ENCODE peak calls at places on chromosomes 2 and 18, in six cellular contexts. F is K562, A is Calu3, Y is right lobe of liver, T is fibroblast of lung, E is fibroblast of mammary gland. B is an unnamed sample.

GRCh38 chr2:97761192-97761591 is 47.8 kb downstream of the ZAP70 start:
- DNase-seq in T (no peak), E (no peak), Y (no peak), F (no peak), A (no peak), B (no peak)

GRCh38 chr2:179243046-179243445 is 21.6 kb downstream of the SESTD1 start:
- DNase-seq in E (no peak), T (no peak), Y (no peak), A (no peak), F (no peak), B (no peak)

GRCh38 chr18:62384610-62385097 is 59.5 kb downstream of the TNFRSF11A start:
- DNase-seq in E (no peak), A (no peak), F (no peak), Y (no peak), T (no peak), B (no peak)

GRCh38 chr2:73283545-73284295 is 558 bp downstream of the FBXO41 start:
- DNase-seq in T (no peak), A (no peak), F (peak), E (no peak), Y (no peak), B (no peak)

GRCh38 chr2:241267249-241268067 is 48.0 kb downstream of the HDLBP start:
- DNase-seq in F (no peak), Y (no peak), A (no peak), E (no peak), T (no peak), B (no peak)

GRCh38 chr2:95278637-95279225 is 4.5 kb downstream of the PROM2 start:
- DNase-seq in T (no peak), E (no peak), F (no peak), Y (peak), A (no peak), B (no peak)

GRCh38 chr2:88451647-88452150 is 794 bp downstream of the FOXI3 start:
- DNase-seq in T (no peak), Y (no peak), E (no peak), A (no peak), F (no peak), B (no peak)

GRCh38 chr2:17630089-17630488 is 89.6 kb downstream of the VSNL1 start:
- DNase-seq in F (no peak), Y (no peak), A (no peak), E (no peak), T (no peak), B (no peak)

GRCh38 chr2:175402591-175402990 is 221.1 kb upstream of the ATP5MC3 start:
- DNase-seq in A (no peak), T (no peak), E (no peak), Y (no peak), F (no peak), B (no peak)

GRCh38 chr2:178208817-178209216 is 14.5 kb downstream of the OSBPL6 start:
- DNase-seq in Y (no peak), F (peak), T (peak), A (no peak), E (peak), B (no peak)

GRCh38 chr2:137769406-137769805 is 194.9 kb upstream of the HNMT start:
- DNase-seq in A (no peak), Y (no peak), T (no peak), E (no peak), F (no peak), B (no peak)

GRCh38 chr2:65922794-65923193 is 490.4 kb upstream of the SPRED2 start:
- DNase-seq in T (peak), E (peak), Y (peak), F (no peak), A (no peak), B (no peak)

GRCh38 chr18:49814147-49814499 is 790 bp upstream of the ACAA2 start:
- DNase-seq in A (peak), F (peak), Y (peak), T (peak), E (peak), B (no peak)

GRCh38 chr18:35378206-35378795 is 1.2 kb upstream of the ZNF396 start:
- DNase-seq in Y (no peak), T (no peak), F (no peak), E (peak), A (no peak), B (no peak)

GRCh38 chr2:70190086-70190412 is 770 bp downstream of the C2orf42 start:
- DNase-seq in E (no peak), F (peak), T (no peak), Y (no peak), A (no peak), B (no peak)

GRCh38 chr2:109467701-109468100 is 146.1 kb downstream of the SEPTIN10 start:
- DNase-seq in E (no peak), F (no peak), Y (no peak), A (no peak), T (no peak), B (no peak)

GRCh38 chr2:18214936-18215335 is 336.5 kb downstream of the KCNS3 start:
- DNase-seq in F (no peak), T (peak), Y (no peak), E (peak), A (no peak), B (no peak)

GRCh38 chr2:42832289-42832634 is 39.9 kb upstream of the HAAO start:
- DNase-seq in F (no peak), E (no peak), A (no peak), Y (no peak), T (no peak), B (no peak)

GRCh38 chr2:227890495-227891079 is 19.2 kb downstream of the DAW1 start:
- DNase-seq in Y (no peak), T (peak), A (no peak), F (peak), E (peak), B (no peak)

GRCh38 chr2:223538920-223539440 is 63.2 kb downstream of the SCG2 start:
- DNase-seq in F (no peak), T (peak), A (no peak), Y (no peak), E (no peak), B (no peak)

GRCh38 chr18:394997-395383 is 105.5 kb downstream of the COLEC12 start:
- DNase-seq in E (peak), Y (no peak), T (peak), F (no peak), A (no peak), B (no peak)

DNA sequence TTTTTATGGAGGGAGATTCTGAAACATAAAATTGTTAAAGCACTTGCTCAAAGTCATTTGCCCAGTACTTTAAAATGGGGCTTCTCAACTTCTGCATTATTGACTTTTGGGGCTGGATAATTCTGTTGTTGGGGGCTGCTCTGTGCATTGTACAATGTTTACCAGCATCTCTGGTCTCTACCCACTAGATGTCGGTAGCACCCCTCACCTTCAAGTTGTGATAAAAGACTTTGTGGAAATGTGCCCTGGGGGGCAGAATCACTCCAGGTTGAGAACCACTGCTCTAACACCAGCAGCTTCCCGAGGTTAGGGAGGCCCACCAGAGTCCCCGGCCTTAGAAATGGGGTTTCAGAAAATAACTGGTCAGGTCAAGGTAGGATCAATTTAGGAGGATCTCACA is 26.8 kb upstream of the CUL3 start:
- DNase-seq in T (no peak), A (peak), Y (no peak), E (no peak), F (no peak), B (no peak)
- TF ChIP-seq CTCF in T (no peak), A (no peak), Y (no peak), E (no peak), F (peak), B (no peak)

DNA sequence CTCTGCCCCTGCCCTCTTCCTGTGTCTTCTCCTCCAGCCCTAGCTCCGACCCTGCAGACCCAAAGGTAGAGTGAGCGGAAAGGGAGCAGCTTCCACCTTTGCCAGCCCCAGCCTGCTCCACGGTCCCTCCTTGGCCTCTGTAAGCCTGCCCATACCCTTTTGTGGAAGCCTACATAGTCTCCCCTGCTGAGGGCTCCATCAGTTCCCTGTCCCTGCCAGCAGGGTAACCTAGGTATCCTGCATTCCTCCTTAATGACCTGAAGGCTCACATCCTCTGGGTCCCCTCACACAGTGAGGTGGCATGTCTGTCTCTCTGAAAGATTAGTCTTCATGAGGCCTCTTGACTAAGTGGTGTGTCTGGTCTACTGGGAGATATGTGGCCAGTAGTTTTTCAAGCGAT is 20.5 kb upstream of the ACKR3 start:
- DNase-seq in T (no peak), E (no peak), F (no peak), A (no peak), Y (no peak), B (no peak)
- TF ChIP-seq CTCF in T (no peak), E (no peak), F (no peak), A (no peak), Y (no peak), B (no peak)

DNA sequence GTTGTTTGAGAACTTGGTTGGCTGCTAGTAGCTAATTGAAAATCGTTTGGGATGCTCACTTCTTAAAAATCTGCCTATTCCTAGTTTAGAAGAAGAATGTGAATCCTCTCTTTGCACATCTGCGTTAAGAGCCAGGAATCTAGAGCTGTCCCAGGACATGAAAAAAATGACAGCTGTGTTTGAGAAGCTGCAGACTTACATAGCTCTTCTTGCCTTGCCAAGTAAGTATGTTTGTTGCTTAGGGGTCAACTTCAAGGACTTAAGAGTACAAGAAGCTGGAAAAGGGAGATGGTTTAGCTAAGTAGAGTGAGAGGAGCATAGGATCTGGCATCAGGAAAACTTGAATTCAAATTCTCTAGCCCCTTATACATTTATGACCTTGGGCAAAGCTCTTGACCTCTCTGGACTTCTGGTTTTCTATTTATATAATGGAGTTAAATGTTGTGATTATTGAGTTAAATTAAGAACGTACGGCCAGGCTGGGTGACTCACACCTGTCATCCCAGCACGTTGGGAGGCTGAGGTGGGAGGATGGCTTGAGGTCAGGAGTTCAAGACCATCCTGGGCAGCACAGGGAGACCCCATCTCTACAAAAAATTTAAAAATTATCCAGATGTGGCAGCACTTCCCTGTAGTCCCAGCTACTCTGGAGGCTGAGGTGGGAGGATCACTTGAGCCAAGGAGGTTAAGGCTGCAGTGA is 55.2 kb upstream of the STON1 start:
- DNase-seq in T (peak), A (no peak), Y (no peak), F (no peak), E (peak), B (no peak)
- TF ChIP-seq CTCF in T (no peak), A (no peak), Y (no peak), F (no peak), E (no peak), B (no peak)

DNA sequence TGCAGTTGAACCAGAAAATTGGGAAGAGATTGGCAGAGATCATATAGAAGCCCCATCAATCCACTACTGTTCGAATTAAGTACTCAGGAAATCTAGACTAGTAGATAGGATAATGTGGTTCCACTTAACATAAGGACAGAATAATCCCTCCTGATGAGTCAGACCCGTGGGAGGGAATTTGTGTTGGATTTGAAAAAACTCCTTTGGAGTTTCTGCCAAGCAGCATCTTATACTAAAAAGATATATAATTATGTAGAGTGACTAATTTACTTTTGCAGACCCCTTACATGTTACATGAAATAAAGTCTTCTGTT is 122.7 kb upstream of the DNAJC10 start:
- DNase-seq in T (peak), F (no peak), A (no peak), E (peak), Y (no peak), B (no peak)
- TF ChIP-seq CTCF in T (no peak), F (no peak), A (no peak), E (no peak), Y (no peak), B (no peak)

DNA sequence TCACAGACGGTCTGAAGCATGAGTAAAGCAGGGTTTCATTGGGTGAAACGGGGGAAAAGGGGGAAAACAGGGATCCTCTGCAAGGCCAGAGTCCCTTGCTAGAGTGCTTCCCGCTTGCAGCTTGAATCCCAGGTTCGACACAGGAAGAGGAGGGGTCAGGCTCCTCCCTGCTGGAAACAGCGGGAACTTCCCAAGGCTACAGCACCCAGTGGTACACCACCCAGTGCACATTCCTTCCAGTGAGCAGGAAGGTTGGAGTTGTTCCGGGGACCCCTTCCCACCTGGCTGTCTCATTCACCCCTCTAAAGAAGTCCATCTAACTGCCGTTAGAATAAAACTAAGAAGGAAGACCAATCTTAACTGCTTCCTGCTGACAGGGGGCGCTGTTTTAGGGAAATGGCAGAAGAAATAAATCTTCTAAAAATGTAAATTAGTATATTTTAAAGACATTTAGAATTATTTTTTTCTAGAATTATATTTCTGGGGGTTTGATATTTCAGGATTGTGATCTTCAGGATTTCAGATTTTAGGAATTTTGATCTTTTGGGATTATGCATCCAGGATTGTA is 230.9 kb downstream of the RBM43 start:
- DNase-seq in T (no peak), A (no peak), F (peak), Y (no peak), E (no peak), B (no peak)
- TF ChIP-seq CTCF in T (no peak), A (peak), F (peak), Y (no peak), E (peak), B (peak)

GRCh38 chr2:20348542-20348941 is 2.1 kb downstream of the PUM2 start:
- DNase-seq in T (no peak), F (peak), Y (no peak), E (no peak), A (peak), B (no peak)

GRCh38 chr2:20351555-20352229 is 1.0 kb upstream of the PUM2 start:
- DNase-seq in F (no peak), A (no peak), Y (no peak), T (no peak), E (no peak), B (no peak)

GRCh38 chr2:20349457-20350034 is 1.1 kb downstream of the PUM2 start:
- DNase-seq in Y (no peak), E (peak), F (peak), A (no peak), T (no peak), B (no peak)

GRCh38 chr2:20350753-20351554 is at the start of gene PUM2:
- DNase-seq in A (peak), F (peak), Y (peak), E (peak), T (peak), B (no peak)

DNA sequence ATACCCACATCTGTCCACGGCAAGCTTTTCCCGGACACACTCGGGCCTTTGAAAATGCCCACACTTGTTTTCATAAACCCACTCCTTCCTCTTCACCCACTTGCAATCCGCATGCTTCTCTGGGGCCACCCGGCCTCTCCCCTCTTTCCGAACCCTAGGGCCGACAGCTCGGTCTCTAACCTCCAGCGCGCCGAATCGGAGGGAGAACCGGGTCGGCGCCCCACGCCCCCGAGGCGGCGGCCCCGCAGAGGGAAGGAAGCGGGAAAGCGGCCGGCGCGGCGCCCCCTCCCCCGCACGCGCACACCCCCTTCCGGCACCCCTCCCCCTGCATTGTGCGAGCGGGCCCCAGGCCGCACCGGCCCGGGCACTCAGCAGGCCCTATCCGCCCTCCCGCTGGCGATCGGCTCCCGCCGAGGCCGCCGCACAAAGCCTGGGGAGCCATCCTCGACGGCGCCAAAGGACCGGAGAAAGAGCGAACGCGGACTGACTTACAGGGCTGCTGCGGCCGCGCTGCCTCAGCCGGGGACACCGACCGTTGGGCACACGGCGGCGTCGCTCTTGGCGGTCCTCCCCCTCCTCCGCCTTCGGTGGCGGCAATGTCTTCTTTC is 435 bp downstream of the PUM2 start:
- DNase-seq in E (no peak), Y (peak), T (no peak), A (peak), F (peak), B (no peak)
- TF ChIP-seq CTCF in E (no peak), Y (no peak), T (no peak), A (no peak), F (no peak), B (no peak)

GRCh38 chr2:2098458-2099167 is 232.5 kb downstream of the MYT1L start:
- DNase-seq in E (no peak), T (no peak), A (no peak), F (no peak), Y (no peak), B (no peak)

GRCh38 chr2:2102870-2103269 is 228.2 kb downstream of the MYT1L start:
- DNase-seq in E (no peak), F (no peak), T (no peak), Y (no peak), A (no peak), B (no peak)

GRCh38 chr2:2103320-2103719 is 227.8 kb downstream of the MYT1L start:
- DNase-seq in Y (no peak), F (no peak), A (no peak), T (no peak), E (no peak), B (no peak)

GRCh38 chr2:2104331-2104730 is 226.7 kb downstream of the MYT1L start:
- DNase-seq in A (no peak), F (no peak), T (no peak), Y (no peak), E (no peak), B (no peak)

GRCh38 chr2:2101924-2102323 is 229.2 kb downstream of the MYT1L start:
- DNase-seq in F (peak), A (no peak), Y (no peak), T (no peak), E (peak), B (no peak)
- TF ChIP-seq CTCF in F (peak), A (no peak), Y (no peak), T (no peak), E (no peak), B (peak)

DNA sequence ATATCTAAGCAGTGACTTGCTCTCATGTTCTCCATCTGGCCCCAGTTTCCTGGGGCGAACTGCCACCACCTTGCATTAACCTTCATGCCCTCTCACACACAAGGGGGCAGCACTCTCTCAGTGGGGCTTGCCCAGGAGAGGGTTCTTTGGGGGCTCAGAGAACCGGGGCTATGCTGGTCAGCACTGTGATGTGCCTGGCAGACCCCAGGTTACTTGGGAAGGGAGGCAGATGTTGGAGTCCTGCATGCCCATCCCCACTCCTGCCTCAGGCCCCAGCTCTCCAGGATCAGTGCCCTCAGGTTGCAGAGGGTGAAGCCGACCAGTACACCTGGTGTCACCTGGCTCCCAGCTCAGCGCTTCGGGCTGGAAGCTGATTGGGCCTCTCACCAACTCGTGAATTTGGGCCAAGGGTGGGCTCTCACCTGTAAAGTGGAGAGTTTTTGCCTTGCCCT is 396.2 kb upstream of the HS6ST1 start:
- DNase-seq in T (no peak), A (no peak), E (no peak), F (no peak), Y (no peak), B (no peak)
- TF ChIP-seq CTCF in T (no peak), A (no peak), E (peak), F (peak), Y (no peak), B (no peak)

GRCh38 chr2:78865663-78866062 is 159.8 kb upstream of the REG3G start:
- DNase-seq in A (no peak), E (no peak), F (no peak), Y (no peak), T (no peak), B (no peak)

GRCh38 chr2:78864205-78864604 is 161.3 kb upstream of the REG3G start:
- DNase-seq in T (no peak), E (no peak), Y (no peak), F (no peak), A (no peak), B (no peak)

DNA sequence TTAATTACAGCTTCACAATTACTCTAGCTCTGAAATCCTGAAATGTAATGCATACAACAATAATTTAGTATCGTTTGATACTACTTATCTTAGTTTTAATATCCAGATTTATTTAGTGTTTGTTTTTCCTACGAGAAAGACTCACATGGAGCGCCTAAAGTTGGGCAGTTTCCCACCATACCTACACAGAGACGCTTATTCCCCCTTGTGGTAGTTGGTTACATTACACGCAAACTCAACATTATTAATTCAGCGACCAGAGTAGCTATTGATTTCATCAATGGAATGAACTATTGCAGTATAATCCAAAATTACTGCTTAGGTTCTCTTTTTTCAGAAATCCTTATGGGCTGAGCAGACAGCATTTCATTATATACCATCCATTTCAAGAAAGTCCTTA is 164.0 kb upstream of the REG3G start:
- DNase-seq in Y (no peak), A (no peak), F (peak), T (no peak), E (no peak), B (no peak)
- TF ChIP-seq CTCF in Y (peak), A (peak), F (peak), T (no peak), E (no peak), B (peak)

B was measured in epithelial cell of proximal tubule.